ENCODE peak calls at places on chromosomes 5 and 9, in ten cellular contexts. Z is D341Med, M is epithelial cell of prostate, H is occipital lobe, T is neural crest cell, J is HuH-7.5, Y is small intestine, D is astrocyte, E is RWPE1, O is iPS DF 6.9. R is an unnamed sample.

GRCh38 chr9:129270205-129270604 is 92.1 kb upstream of the IER5L start:
- DNase-seq in O (no peak), E (no peak), T (no peak), M (no peak), D (no peak), Z (no peak), J (no peak), Y (peak), H (no peak), R (no peak)

GRCh38 chr9:126146254-126147145 is 180.1 kb upstream of the MVB12B start:
- DNase-seq in Z (peak), E (peak), Y (peak), M (peak), D (no peak), J (peak), T (peak), O (peak), H (no peak), R (peak)

GRCh38 chr5:34497031-34497808 is 158.9 kb upstream of the RAI14 start:
- DNase-seq in M (no peak), Y (no peak), J (no peak), Z (no peak), H (no peak), O (no peak), T (no peak), E (no peak), D (no peak), R (peak)

GRCh38 chr5:77893225-77893860 is 117.2 kb upstream of the TBCA start:
- DNase-seq in O (no peak), H (peak), M (peak), D (peak), Y (no peak), Z (no peak), T (no peak), J (no peak), E (peak), R (no peak)

GRCh38 chr9:127562841-127563523 is 49.1 kb upstream of the STXBP1 start:
- DNase-seq in T (no peak), J (no peak), Y (no peak), O (no peak), M (no peak), D (peak), E (no peak), H (no peak), Z (no peak), R (no peak)

GRCh38 chr5:390571-391491 is 52.1 kb upstream of the EXOC3 start:
- DNase-seq in H (no peak), T (no peak), Y (peak), J (no peak), O (no peak), E (peak), M (no peak), Z (peak), D (no peak), R (no peak)

GRCh38 chr5:143557061-143557818 is 153.8 kb upstream of the NR3C1 start:
- DNase-seq in E (no peak), J (no peak), T (no peak), Y (peak), M (no peak), Z (no peak), O (no peak), H (no peak), D (peak), R (peak)

GRCh38 chr5:17255471-17256016 is 38.1 kb downstream of the BASP1 start:
- DNase-seq in E (no peak), T (no peak), M (no peak), D (no peak), Y (no peak), O (no peak), J (no peak), Z (no peak), H (no peak), R (no peak)

GRCh38 chr9:21802418-21803000 is at the start of gene MTAP:
- DNase-seq in Y (peak), M (peak), O (peak), D (peak), Z (peak), H (peak), T (peak), J (peak), E (peak), R (peak)

GRCh38 chr5:35136386-35136785 is 88.6 kb upstream of the AGXT2 start:
- DNase-seq in D (peak), J (no peak), T (no peak), H (no peak), Z (no peak), O (no peak), E (peak), M (peak), Y (no peak), R (no peak)

GRCh38 chr5:68745459-68745858 is 348.4 kb upstream of the SLC30A5 start:
- DNase-seq in Y (no peak), M (no peak), H (no peak), E (no peak), O (no peak), Z (peak), J (no peak), T (no peak), D (no peak), R (no peak)

GRCh38 chr9:131409458-131409992 is 15.6 kb downstream of the PRRC2B start:
- DNase-seq in O (no peak), Y (no peak), T (no peak), H (no peak), Z (no peak), D (no peak), J (no peak), E (no peak), M (no peak), R (no peak)

GRCh38 chr5:167511-167910 is 23.8 kb upstream of the LRRC14B start:
- DNase-seq in M (no peak), H (no peak), T (no peak), D (peak), O (no peak), E (no peak), Y (no peak), J (no peak), Z (no peak), R (no peak)

GRCh38 chr5:74725331-74725730 is 40.3 kb downstream of the HEXB start:
- DNase-seq in Y (no peak), O (no peak), E (no peak), H (no peak), M (no peak), J (no peak), Z (no peak), T (no peak), D (peak), R (no peak)

GRCh38 chr9:83538172-83538889 is at the start of gene FRMD3:
- DNase-seq in O (no peak), T (peak), Z (peak), H (peak), E (peak), Y (peak), M (peak), J (peak), D (peak), R (peak)

GRCh38 chr9:85040806-85041575 is 371.5 kb downstream of the NTRK2 start:
- DNase-seq in J (no peak), O (no peak), Y (no peak), Z (no peak), D (peak), H (peak), M (no peak), T (peak), E (no peak), R (peak)

GRCh38 chr5:172830876-172831662 is 3.0 kb upstream of the ERGIC1 start:
- DNase-seq in O (no peak), T (no peak), J (no peak), D (peak), Y (no peak), H (no peak), Z (no peak), E (no peak), M (no peak), R (peak)